ENCODE peak calls at places on chromosome 2, in nine cellular contexts. N, X, Y, P, F, I, R, J and Q are unnamed samples.

GRCh38 chr2:54704688-54705605 is 18.5 kb upstream of the EML6 start:
- DNase-seq in X (no peak), J (peak), Y (peak), R (no peak), N (peak), P (no peak), F (no peak), I (peak), Q (peak)

GRCh38 chr2:66212749-66213148 is 222.2 kb upstream of the MEIS1 start:
- DNase-seq in P (no peak), Y (no peak), N (no peak), R (no peak), F (no peak), X (no peak), I (no peak), J (no peak), Q (no peak)

GRCh38 chr2:177419274-177419673 is 26.7 kb downstream of the AGPS start:
- DNase-seq in N (no peak), J (no peak), P (no peak), F (no peak), Y (no peak), R (no peak), X (no peak), I (peak), Q (peak)

GRCh38 chr2:240893363-240893828 is 2.6 kb downstream of the MAB21L4 start:
- DNase-seq in P (no peak), Y (peak), R (no peak), F (no peak), J (peak), I (peak), N (peak), X (no peak), Q (peak)

GRCh38 chr2:71482055-71482454 is 28.7 kb downstream of the DYSF start:
- DNase-seq in R (no peak), J (no peak), F (no peak), Y (no peak), I (no peak), X (no peak), P (no peak), N (no peak), Q (no peak)

GRCh38 chr2:164913640-164914346 is 41.5 kb downstream of the SLC38A11 start:
- DNase-seq in F (no peak), X (no peak), N (no peak), I (peak), Y (peak), P (no peak), R (no peak), J (no peak), Q (peak)

GRCh38 chr2:46857871-46858696 is 57.5 kb downstream of the MCFD2 start:
- DNase-seq in P (no peak), R (no peak), F (no peak), Y (peak), N (no peak), I (no peak), X (no peak), J (peak), Q (peak)

GRCh38 chr2:20370191-20370590 is 19.5 kb upstream of the PUM2 start:
- DNase-seq in F (no peak), Y (no peak), N (no peak), P (no peak), I (peak), X (no peak), J (no peak), R (no peak), Q (peak)